ENCODE peak calls at places on chromosomes 4 and X, in ten cellular contexts. Z is activated T-cell treated with anti-CD3 and anti-CD28 coated beads, Interleukin-2, amount 50 U/mL, for 72 hours; E is GM12891; R is T-helper 2 cell; O is omental fat pad; P is head of caudate nucleus; L is activated CD4-positive, alpha-beta T cell treated with anti-CD3 and anti-CD28 coated beads, Interleukin-2, amount 50 U/mL, for 24 hours; C is cerebellar cortex; K is NCI-H1694 treated with DMSO at 0.1 percent for 48 hours; Y is foreskin fibroblast. G is an unnamed sample.

GRCh38 chr4:148004228-148004813 is 272.4 kb downstream of the ARHGAP10 start:
- DNase-seq in Z (no peak), E (no peak), R (peak), O (no peak), P (no peak), L (no peak), C (no peak), K (no peak), Y (no peak), G (no peak)

GRCh38 chr4:148110169-148110568 is 332.0 kb downstream of the NR3C2 start:
- DNase-seq in Z (no peak), E (no peak), R (no peak), O (no peak), P (no peak), L (no peak), C (no peak), K (no peak), Y (no peak), G (no peak)

GRCh38 chr4:161206528-161207080 is 957.2 kb downstream of the FSTL5 start:
- DNase-seq in Z (no peak), E (no peak), R (no peak), O (no peak), P (no peak), L (no peak), C (no peak), K (no peak), Y (no peak), G (no peak)

GRCh38 chrX:104566921-104567501 is 1.0 kb downstream of the IL1RAPL2 start:
- DNase-seq in Z (no peak), E (no peak), R (no peak), O (no peak), P (no peak), L (no peak), C (no peak), K (no peak), Y (peak), G (no peak)

GRCh38 chrX:37755073-37755472 is 24.8 kb upstream of the CYBB start:
- DNase-seq in Z (no peak), E (no peak), R (peak), O (no peak), P (peak), L (no peak), C (no peak), K (no peak), Y (no peak), G (no peak)

GRCh38 chr4:41323706-41324105 is 67.0 kb downstream of the UCHL1 start:
- DNase-seq in Z (no peak), E (no peak), R (no peak), O (no peak), P (no peak), L (no peak), C (no peak), K (no peak), Y (no peak), G (no peak)

GRCh38 chrX:2696698-2697215 is 5.7 kb downstream of the CD99 start:
- DNase-seq in Z (peak), E (peak), R (peak), O (no peak), P (no peak), L (peak), C (no peak), K (no peak), Y (peak), G (peak)

GRCh38 chr4:164888096-164888495 is 11.1 kb downstream of the APELA start:
- DNase-seq in Z (no peak), E (no peak), R (no peak), O (no peak), P (no peak), L (no peak), C (no peak), K (no peak), Y (no peak), G (no peak)

GRCh38 chr4:123750044-123750443 is 353.4 kb downstream of the SPRY1 start:
- DNase-seq in Z (no peak), E (no peak), R (no peak), O (no peak), P (no peak), L (no peak), C (peak), K (no peak), Y (no peak), G (no peak)

GRCh38 chr4:158750379-158750778 is 18.4 kb upstream of the FNIP2 start:
- DNase-seq in Z (no peak), E (no peak), R (no peak), O (no peak), P (no peak), L (no peak), C (no peak), K (no peak), Y (peak), G (no peak)

GRCh38 chrX:24149346-24150050 is at the start of gene ZFX:
- DNase-seq in Z (peak), E (peak), R (peak), O (no peak), P (peak), L (peak), C (peak), K (peak), Y (peak), G (peak)

GRCh38 chrX:71251456-71251973 is 2.4 kb downstream of the ZMYM3 start:
- DNase-seq in Z (peak), E (no peak), R (no peak), O (no peak), P (no peak), L (peak), C (no peak), K (no peak), Y (peak), G (no peak)

GRCh38 chr4:165814256-165815010 is 58.6 kb upstream of the TLL1 start:
- DNase-seq in Z (no peak), E (no peak), R (no peak), O (no peak), P (no peak), L (no peak), C (no peak), K (no peak), Y (peak), G (peak)

GRCh38 chr4:67456577-67457196 is 88.6 kb downstream of the CENPC start:
- DNase-seq in Z (no peak), E (no peak), R (no peak), O (no peak), P (no peak), L (no peak), C (no peak), K (no peak), Y (no peak), G (no peak)

GRCh38 chr4:145525291-145525740 is 43.7 kb downstream of the SMAD1 start:
- DNase-seq in Z (no peak), E (no peak), R (no peak), O (no peak), P (no peak), L (no peak), C (no peak), K (no peak), Y (peak), G (no peak)

G was measured in RKO.